ENCODE peak calls at places on chromosomes 3 and 15, in ten cellular contexts. O is M059J; S is WERI-Rb-1; Y is AG08396; J is COR-L47; Z is RPMI8226; W is stimulated activated CD8-positive, alpha-beta memory T cell treated with anti-CD3 and anti-CD28 coated beads, Interleukin-7, amount 100 ng/mL, for 1 hour; C is occipital lobe; U is activated effector memory CD4-positive, alpha-beta T cell treated with anti-CD3 and anti-CD28 coated beads, Interleukin-2, amount 50 U/mL, for 16 hours; Q is EL. F is an unnamed sample.

GRCh38 chr3:8964436-8965370 is 1.4 kb upstream of the RAD18 start:
- DNase-seq in O (peak; percentile 95), S (no peak), Y (no peak), J (no peak), Z (no peak), W (no peak), C (no peak), U (no peak), Q (peak; percentile 94), F (no peak)

GRCh38 chr3:124781706-124782376 is 51.6 kb downstream of the UMPS start:
- DNase-seq in O (no peak), S (no peak), Y (no peak), J (no peak), Z (no peak), W (no peak), C (no peak), U (no peak), Q (no peak), F (no peak)

GRCh38 chr15:79198461-79198860 is 84.1 kb upstream of the ANKRD34C start:
- DNase-seq in O (no peak), S (no peak), Y (no peak), J (no peak), Z (no peak), W (no peak), C (no peak), U (no peak), Q (no peak), F (no peak)

GRCh38 chr3:185988080-185988815 is 50.4 kb upstream of the TRA2B start:
- DNase-seq in O (no peak), S (no peak), Y (no peak), J (no peak), Z (no peak), W (no peak), C (no peak), U (no peak), Q (no peak), F (peak; percentile 22)

GRCh38 chr15:55372701-55373440 is 35.3 kb downstream of the CCPG1 start:
- DNase-seq in O (no peak), S (no peak), Y (no peak), J (no peak), Z (no peak), W (no peak), C (no peak), U (no peak), Q (no peak), F (no peak)

GRCh38 chr3:28286595-28286994 is 45.2 kb downstream of the CMC1 start:
- DNase-seq in O (peak; percentile 36), S (no peak), Y (peak; percentile 20), J (peak; percentile 2), Z (peak; percentile 20), W (no peak), C (no peak), U (no peak), Q (peak; percentile 37), F (peak; percentile 22)

GRCh38 chr3:168990621-168991020 is 672.9 kb downstream of the MECOM start:
- DNase-seq in O (no peak), S (no peak), Y (no peak), J (no peak), Z (no peak), W (no peak), C (no peak), U (no peak), Q (no peak), F (no peak)

GRCh38 chr3:33956211-33956610 is 157.8 kb downstream of the PDCD6IP start:
- DNase-seq in O (no peak), S (peak; percentile 29), Y (no peak), J (no peak), Z (no peak), W (no peak), C (no peak), U (no peak), Q (no peak), F (no peak)

GRCh38 chr3:13062647-13063046 is 10.6 kb downstream of the IQSEC1 start:
- DNase-seq in O (peak; percentile 30), S (no peak), Y (no peak), J (no peak), Z (no peak), W (no peak), C (no peak), U (no peak), Q (no peak), F (no peak)

GRCh38 chr3:50423543-50423942 is 64.2 kb upstream of the TMEM115 start:
- DNase-seq in O (no peak), S (no peak), Y (no peak), J (peak; percentile 18), Z (no peak), W (no peak), C (no peak), U (no peak), Q (no peak), F (no peak)

GRCh38 chr3:16978234-16978920 is 93.6 kb downstream of the PLCL2 start:
- DNase-seq in O (peak; percentile 7), S (no peak), Y (peak; percentile 63), J (no peak), Z (no peak), W (no peak), C (no peak), U (no peak), Q (peak; percentile 8), F (no peak)

GRCh38 chr15:39491115-39491916 is 89.6 kb upstream of the THBS1 start:
- DNase-seq in O (no peak), S (no peak), Y (no peak), J (no peak), Z (no peak), W (no peak), C (no peak), U (no peak), Q (no peak), F (no peak)

GRCh38 chr3:172061724-172062184 is 22.4 kb downstream of the FNDC3B start:
- DNase-seq in O (peak; percentile 42), S (no peak), Y (no peak), J (no peak), Z (peak; percentile 77), W (no peak), C (no peak), U (no peak), Q (no peak), F (no peak)

GRCh38 chr3:187773963-187774789 is 28.9 kb upstream of the BCL6 start:
- DNase-seq in O (no peak), S (no peak), Y (no peak), J (no peak), Z (peak; percentile 86), W (no peak), C (no peak), U (no peak), Q (no peak), F (no peak)

GRCh38 chr3:78737988-78738387 is 1029.8 kb downstream of the ROBO1 start:
- DNase-seq in O (peak; percentile 44), S (no peak), Y (no peak), J (no peak), Z (no peak), W (no peak), C (no peak), U (no peak), Q (peak; percentile 16), F (peak; percentile 96)

GRCh38 chr3:39260318-39260717 is 19.5 kb downstream of the CX3CR1 start:
- DNase-seq in O (no peak), S (no peak), Y (no peak), J (no peak), Z (no peak), W (no peak), C (no peak), U (no peak), Q (no peak), F (no peak)

GRCh38 chr15:63601727-63602185 is 4.6 kb downstream of the FBXL22 start:
- DNase-seq in O (peak; percentile 21), S (no peak), Y (no peak), J (peak; percentile 65), Z (peak; percentile 80), W (no peak), C (no peak), U (peak; percentile 67), Q (no peak), F (peak; percentile 84)

GRCh38 chr3:78918361-78919020 is 849.3 kb downstream of the ROBO1 start:
- DNase-seq in O (peak; percentile 6), S (no peak), Y (no peak), J (no peak), Z (no peak), W (no peak), C (no peak), U (no peak), Q (no peak), F (no peak)

GRCh38 chr3:157540656-157541055 is 37.4 kb upstream of the VEPH1 start:
- DNase-seq in O (no peak), S (no peak), Y (no peak), J (no peak), Z (no peak), W (no peak), C (no peak), U (no peak), Q (no peak), F (no peak)

GRCh38 chr3:63961891-63962290 is 49.7 kb upstream of the SCAANT1 start:
- DNase-seq in O (peak; percentile 25), S (no peak), Y (no peak), J (no peak), Z (peak; percentile 57), W (no peak), C (no peak), U (no peak), Q (peak; percentile 21), F (peak; percentile 54)